ENCODE peak calls at places on chromosomes 13 and 19, in five cellular contexts. E is AG09309; Y is stimulated activated CD8-positive, alpha-beta memory T cell treated with anti-CD3 and anti-CD28 coated beads, Interleukin-2, amount 100 ng/mL, for 1 hour; F is HEK293T; X is endothelial cell. H is an unnamed sample.
A peak's percentile ranks its signal among the peaks of the same experiment; 100 is the strongest.

GRCh38 chr13:45713721-45714120 is 11.6 kb downstream of the CBY2 start:
- DNase-seq in E (no peak), X (no peak), Y (no peak), F (no peak), H (peak; percentile 39)

GRCh38 chr13:98315466-98315865 is 138.4 kb upstream of the RNF113B start:
- DNase-seq in F (no peak), X (peak; percentile 41), E (no peak), Y (no peak), H (no peak)

GRCh38 chr19:33569822-33570221 is 48.2 kb upstream of the PEPD start:
- DNase-seq in F (no peak), X (no peak), Y (no peak), E (no peak), H (no peak)

GRCh38 chr19:1173845-1174809 is at the start of gene SBNO2:
- DNase-seq in F (peak; percentile 99), X (peak; percentile 97), Y (peak; percentile 82), E (no peak), H (peak; percentile 97)

GRCh38 chr19:11227201-11227886 is 12.1 kb upstream of the ANGPTL8 start:
- DNase-seq in X (no peak), E (no peak), F (peak; percentile 80), Y (no peak), H (peak; percentile 61)

GRCh38 chr13:80400834-80401450 is 60.0 kb upstream of the SPRY2 start:
- DNase-seq in X (no peak), Y (no peak), F (no peak), E (no peak), H (no peak)

GRCh38 chr13:108895220-108895704 is 265.9 kb downstream of the MYO16 start:
- DNase-seq in X (peak; percentile 20), F (no peak), Y (no peak), E (no peak), H (no peak)

GRCh38 chr13:59445812-59446211 is 717.9 kb downstream of the DIAPH3 start:
- DNase-seq in E (no peak), X (no peak), Y (no peak), F (no peak), H (no peak)

GRCh38 chr19:28020631-28021315 is 1192.2 kb downstream of the UQCRFS1 start:
- DNase-seq in Y (no peak), X (no peak), F (no peak), E (no peak), H (no peak)

GRCh38 chr13:19169496-19169895 is 12.1 kb downstream of the TUBA3C start:
- DNase-seq in F (no peak), X (no peak), Y (no peak), E (no peak), H (no peak)

GRCh38 chr19:5434970-5435641 is 20.1 kb upstream of the ZNRF4 start:
- DNase-seq in X (no peak), Y (no peak), E (peak; percentile 29), F (no peak), H (no peak)

GRCh38 chr13:95480131-95480545 is 72.4 kb upstream of the CLDN10 start:
- DNase-seq in Y (no peak), E (no peak), F (no peak), X (no peak), H (no peak)

GRCh38 chr13:73059460-73060250 is 850 bp downstream of the KLF5 start:
- DNase-seq in X (peak; percentile 57), F (peak; percentile 81), Y (no peak), E (no peak), H (peak; percentile 81)

GRCh38 chr13:98450495-98451167 is 126.3 kb downstream of the STK24 start:
- DNase-seq in X (peak; percentile 37), Y (no peak), F (no peak), E (no peak), H (no peak)

GRCh38 chr19:24065865-24066604 is 21.0 kb upstream of the ZNF254 start:
- DNase-seq in X (no peak), F (no peak), E (no peak), Y (no peak), H (no peak)

GRCh38 chr19:55228403-55229031 is at the start of gene TMEM86B:
- DNase-seq in E (no peak), Y (no peak), X (no peak), F (no peak), H (no peak)

GRCh38 chr13:44013666-44014291 is 134.1 kb downstream of the LACC1 start:
- DNase-seq in Y (no peak), F (no peak), X (no peak), E (peak; percentile 55), H (no peak)

GRCh38 chr13:44231786-44232516 is 141.7 kb upstream of the SERP2 start:
- DNase-seq in F (no peak), E (peak; percentile 86), Y (no peak), X (no peak), H (no peak)

GRCh38 chr13:73722120-73722519 is 412.1 kb downstream of the KLF12 start:
- DNase-seq in X (no peak), E (peak; percentile 21), F (no peak), Y (no peak), H (no peak)

GRCh38 chr19:37933965-37934364 is 27.0 kb downstream of the SIPA1L3 start:
- DNase-seq in X (no peak), Y (no peak), F (peak; percentile 38), E (no peak), H (no peak)

GRCh38 chr13:40969169-40969901 is 49.8 kb downstream of the ELF1 start:
- DNase-seq in X (no peak), F (no peak), Y (no peak), E (no peak), H (no peak)

GRCh38 chr19:44005968-44006367 is 3.2 kb downstream of the ZNF230 start:
- DNase-seq in F (no peak), X (no peak), E (no peak), Y (no peak), H (no peak)

GRCh38 chr13:47678201-47678963 is 322.7 kb downstream of the SUCLA2 start:
- DNase-seq in F (no peak), Y (no peak), E (no peak), X (no peak), H (no peak)

GRCh38 chr13:113981201-113981605 is 7.3 kb upstream of the C13orf46 start:
- DNase-seq in F (no peak), X (no peak), E (no peak), Y (no peak), H (no peak)

GRCh38 chr13:62629618-62630017 is 1214.0 kb upstream of the PCDH20 start:
- DNase-seq in X (no peak), F (no peak), Y (no peak), E (no peak), H (no peak)

GRCh38 chr19:43584484-43584883 is 8.9 kb downstream of the PINLYP start:
- DNase-seq in F (no peak), Y (no peak), E (no peak), X (no peak), H (no peak)

GRCh38 chr13:31223640-31224039 is 23.9 kb downstream of the B3GLCT start:
- DNase-seq in Y (no peak), E (no peak), X (no peak), F (no peak), H (no peak)

GRCh38 chr19:1422360-1422759 is 15.0 kb downstream of the DAZAP1 start:
- DNase-seq in F (no peak), X (no peak), E (no peak), Y (no peak), H (no peak)

GRCh38 chr13:75788494-75788991 is 152.4 kb downstream of the LMO7 start:
- DNase-seq in E (peak; percentile 71), F (no peak), X (no peak), Y (no peak), H (no peak)

GRCh38 chr13:98508280-98509074 is 68.4 kb downstream of the STK24 start:
- DNase-seq in E (peak; percentile 67), Y (no peak), X (no peak), F (no peak), H (no peak)

GRCh38 chr19:8111376-8111775 is 38.0 kb downstream of the FBN3 start:
- DNase-seq in E (no peak), Y (no peak), X (no peak), F (no peak), H (no peak)

GRCh38 chr13:94112227-94112626 is 367.3 kb downstream of the DCT start:
- DNase-seq in F (no peak), E (peak; percentile 88), Y (no peak), X (no peak), H (no peak)

GRCh38 chr19:54029930-54030490 is 33.7 kb downstream of the VSTM1 start:
- DNase-seq in X (peak; percentile 72), Y (no peak), E (peak; percentile 16), F (peak; percentile 68), H (peak; percentile 67)